ENCODE peak calls at places on chromosomes 3 and 15, in nine cellular contexts. E is psoas muscle; H is right cardiac atrium; L is non-pigmented ciliary epithelial cell; B is activated naive CD8-positive, alpha-beta T cell treated with anti-CD3 and anti-CD28 coated beads, Interleukin-2, amount 50 U/mL, for 16 hours; F is NCI-H2171 treated with DMSO at 0.1 percent for 48 hours; U is T-cell; S is Right ventricle myocardium inferior; G is midbrain. A is an unnamed sample.

GRCh38 chr3:71030748-71031147 is 552.8 kb downstream of the FOXP1 start:
- DNase-seq in E (no peak), H (no peak), L (no peak), B (no peak), F (no peak), U (no peak), S (no peak), G (no peak), A (no peak)

GRCh38 chr3:156910022-156910421 is 83.9 kb downstream of the LEKR1 start:
- DNase-seq in E (no peak), H (no peak), L (no peak), B (no peak), F (no peak), U (no peak), S (no peak), G (no peak), A (no peak)

GRCh38 chr3:66598168-66598567 is 97.3 kb upstream of the LRIG1 start:
- DNase-seq in E (no peak), H (no peak), L (peak; percentile 55), B (no peak), F (peak; percentile 30), U (no peak), S (no peak), G (no peak), A (no peak)

GRCh38 chr15:32901995-32902394 is 184.2 kb downstream of the GREM1 start:
- DNase-seq in E (no peak), H (no peak), L (no peak), B (no peak), F (no peak), U (no peak), S (no peak), G (no peak), A (no peak)

GRCh38 chr3:172903642-172904041 is 153.1 kb downstream of the ECT2 start:
- DNase-seq in E (peak; percentile 23), H (no peak), L (no peak), B (no peak), F (no peak), U (no peak), S (peak; percentile 67), G (no peak), A (no peak)

GRCh38 chr3:184154909-184155643 is at the start of gene DVL3:
- DNase-seq in E (peak; percentile 80), H (peak; percentile 91), L (no peak), B (no peak), F (peak; percentile 52), U (no peak), S (peak; percentile 85), G (peak; percentile 60), A (no peak)

GRCh38 chr3:124877617-124878016 is 9.5 kb downstream of the ITGB5 start:
- DNase-seq in E (no peak), H (no peak), L (no peak), B (no peak), F (no peak), U (no peak), S (no peak), G (no peak), A (no peak)

GRCh38 chr15:42315435-42316020 is 42.3 kb upstream of the TMEM87A start:
- DNase-seq in E (no peak), H (no peak), L (no peak), B (no peak), F (no peak), U (no peak), S (no peak), G (no peak), A (no peak)

GRCh38 chr3:110814170-110815007 is 257.2 kb upstream of the NECTIN3 start:
- DNase-seq in E (no peak), H (no peak), L (peak; percentile 82), B (no peak), F (no peak), U (no peak), S (no peak), G (no peak), A (no peak)

GRCh38 chr3:187641319-187641976 is 28.7 kb downstream of the SST start:
- DNase-seq in E (no peak), H (no peak), L (no peak), B (no peak), F (peak; percentile 5), U (no peak), S (no peak), G (no peak), A (no peak)

GRCh38 chr3:185733980-185734724 is 90.7 kb downstream of the IGF2BP2 start:
- DNase-seq in E (no peak), H (no peak), L (peak; percentile 81), B (no peak), F (peak; percentile 84), U (no peak), S (no peak), G (peak; percentile 0), A (no peak)

GRCh38 chr3:44942202-44942921 is 33.6 kb downstream of the ZDHHC3 start:
- DNase-seq in E (no peak), H (no peak), L (no peak), B (no peak), F (no peak), U (no peak), S (no peak), G (no peak), A (no peak)

GRCh38 chr3:86381247-86381646 is 609.7 kb downstream of the VGLL3 start:
- DNase-seq in E (no peak), H (no peak), L (no peak), B (no peak), F (no peak), U (no peak), S (no peak), G (no peak), A (no peak)

GRCh38 chr15:43346305-43346704 is 15.9 kb upstream of the LCMT2 start:
- DNase-seq in E (no peak), H (no peak), L (no peak), B (no peak), F (no peak), U (no peak), S (no peak), G (no peak), A (no peak)

GRCh38 chr15:35311607-35312006 is 226.5 kb upstream of the NANOGP8 start:
- DNase-seq in E (no peak), H (no peak), L (no peak), B (no peak), F (no peak), U (no peak), S (no peak), G (no peak), A (no peak)

GRCh38 chr15:39919740-39920509 is at the start of gene GPR176:
- DNase-seq in E (peak; percentile 31), H (peak; percentile 75), L (no peak), B (no peak), F (peak; percentile 60), U (peak; percentile 2), S (peak; percentile 67), G (peak; percentile 21), A (no peak)

GRCh38 chr15:64561997-64562396 is 101.6 kb downstream of the ZNF609 start:
- DNase-seq in E (no peak), H (no peak), L (no peak), B (no peak), F (no peak), U (no peak), S (no peak), G (no peak), A (no peak)

GRCh38 chr15:75661041-75661778 is 13.5 kb downstream of the SNX33 start:
- DNase-seq in E (peak; percentile 88), H (peak; percentile 96), L (peak; percentile 66), B (no peak), F (no peak), U (no peak), S (peak; percentile 92), G (no peak), A (no peak)

GRCh38 chr15:87582169-87582568 is 674.4 kb downstream of the NTRK3 start:
- DNase-seq in E (no peak), H (no peak), L (no peak), B (no peak), F (no peak), U (no peak), S (no peak), G (no peak), A (no peak)

GRCh38 chr3:9765865-9766264 is 3.9 kb downstream of the CAMK1 start:
- DNase-seq in E (no peak), H (no peak), L (no peak), B (no peak), F (no peak), U (no peak), S (peak; percentile 27), G (no peak), A (no peak)

GRCh38 chr3:179653777-179654117 is 907 bp downstream of the USP13 start:
- DNase-seq in E (no peak), H (no peak), L (no peak), B (no peak), F (peak; percentile 68), U (no peak), S (no peak), G (no peak), A (no peak)

GRCh38 chr3:64728428-64728827 is 40.6 kb upstream of the ADAMTS9 start:
- DNase-seq in E (peak; percentile 15), H (no peak), L (no peak), B (no peak), F (no peak), U (no peak), S (no peak), G (no peak), A (no peak)

GRCh38 chr15:67196672-67197363 is 57.6 kb downstream of the AAGAB start:
- DNase-seq in E (no peak), H (no peak), L (no peak), B (no peak), F (no peak), U (no peak), S (no peak), G (no peak), A (no peak)

GRCh38 chr3:173398111-173398479 is 551 bp downstream of the NLGN1 start:
- DNase-seq in E (no peak), H (no peak), L (peak; percentile 11), B (no peak), F (no peak), U (no peak), S (no peak), G (peak; percentile 62), A (no peak)

GRCh38 chr15:87736921-87737389 is 519.6 kb downstream of the NTRK3 start:
- DNase-seq in E (no peak), H (no peak), L (no peak), B (no peak), F (no peak), U (no peak), S (no peak), G (no peak), A (no peak)

GRCh38 chr3:170426240-170426797 is 7.7 kb downstream of the CLDN11 start:
- DNase-seq in E (no peak), H (no peak), L (no peak), B (no peak), F (no peak), U (no peak), S (no peak), G (no peak), A (no peak)

GRCh38 chr3:190081387-190081786 is 39.3 kb downstream of the P3H2 start:
- DNase-seq in E (no peak), H (no peak), L (no peak), B (no peak), F (no peak), U (no peak), S (no peak), G (peak; percentile 62), A (no peak)

GRCh38 chr3:148450819-148451218 is 246.9 kb upstream of the AGTR1 start:
- DNase-seq in E (no peak), H (no peak), L (no peak), B (no peak), F (no peak), U (no peak), S (no peak), G (no peak), A (no peak)

GRCh38 chr15:87080547-87080946 is 1000.9 kb downstream of the AGBL1 start:
- DNase-seq in E (no peak), H (no peak), L (no peak), B (no peak), F (no peak), U (no peak), S (no peak), G (no peak), A (no peak)

A was measured in activated CD4-positive, CD25-positive, alpha-beta regulatory T cell treated with anti-CD3 and anti-CD28 coated beads, Interleukin-2, amount 50 U/mL, for 16 hours.